ENCODE peak calls at places on chromosomes 7 and 10, in nine cellular contexts. E, L, Z, D, W, G, I, B and U are unnamed samples.

GRCh38 chr7:14891289-14891688 is 11.3 kb downstream of the DGKB start:
- DNase-seq in E (no peak), L (no peak), Z (no peak), D (no peak), W (no peak), G (no peak), I (no peak), B (peak), U (no peak)

GRCh38 chr7:128022631-128023532 is 8.4 kb downstream of the LRRC4 start:
- DNase-seq in E (no peak), L (no peak), Z (peak), D (peak), W (peak), G (no peak), I (no peak), B (no peak), U (no peak)

GRCh38 chr7:131222171-131222570 is 105.5 kb upstream of the MKLN1 start:
- DNase-seq in E (no peak), L (no peak), Z (no peak), D (no peak), W (no peak), G (no peak), I (no peak), B (no peak), U (peak)

GRCh38 chr10:11913184-11913641 is 90.1 kb downstream of the PROSER2 start:
- DNase-seq in E (no peak), L (no peak), Z (peak), D (no peak), W (no peak), G (no peak), I (peak), B (peak), U (no peak)

GRCh38 chr7:351681-352480 is 61.9 kb downstream of the FOXL3 start:
- DNase-seq in E (no peak), L (no peak), Z (no peak), D (no peak), W (no peak), G (no peak), I (no peak), B (no peak), U (no peak)

GRCh38 chr7:121366852-121367431 is 29.2 kb downstream of the FAM3C start:
- DNase-seq in E (peak), L (peak), Z (peak), D (peak), W (peak), G (no peak), I (peak), B (peak), U (peak)

GRCh38 chr10:21888959-21889358 is 114.6 kb downstream of the DNAJC1 start:
- DNase-seq in E (no peak), L (no peak), Z (no peak), D (no peak), W (no peak), G (no peak), I (no peak), B (no peak), U (peak)

GRCh38 chr7:151888079-151888673 is 11.3 kb upstream of the PRKAG2 start:
- DNase-seq in E (no peak), L (no peak), Z (no peak), D (no peak), W (no peak), G (no peak), I (peak), B (peak), U (no peak)

GRCh38 chr10:46254467-46254866 is 32.3 kb upstream of the ANTXRL start:
- DNase-seq in E (no peak), L (no peak), Z (no peak), D (no peak), W (no peak), G (no peak), I (no peak), B (no peak), U (no peak)

GRCh38 chr10:21298686-21299085 is 226.8 kb downstream of the SKIDA1 start:
- DNase-seq in E (no peak), L (no peak), Z (no peak), D (no peak), W (no peak), G (no peak), I (no peak), B (no peak), U (no peak)

GRCh38 chr7:142754681-142755575 is 5.7 kb downstream of the PRSS1 start:
- DNase-seq in E (no peak), L (no peak), Z (no peak), D (no peak), W (no peak), G (no peak), I (no peak), B (no peak), U (no peak)

GRCh38 chr7:79420464-79420863 is 33.0 kb downstream of the MAGI2 start:
- DNase-seq in E (peak), L (no peak), Z (peak), D (no peak), W (no peak), G (no peak), I (no peak), B (no peak), U (no peak)

GRCh38 chr7:55381187-55381586 is 16.1 kb downstream of the LANCL2 start:
- DNase-seq in E (no peak), L (no peak), Z (no peak), D (no peak), W (no peak), G (no peak), I (no peak), B (no peak), U (no peak)

GRCh38 chr7:125747966-125748365 is 818.3 kb upstream of the POT1 start:
- DNase-seq in E (no peak), L (no peak), Z (no peak), D (no peak), W (no peak), G (no peak), I (no peak), B (no peak), U (no peak)

GRCh38 chr10:89426230-89426868 is 12.0 kb downstream of the IFIT5 start:
- DNase-seq in E (peak), L (peak), Z (peak), D (peak), W (peak), G (no peak), I (peak), B (peak), U (peak)

GRCh38 chr7:151381333-151382078 is 28.3 kb downstream of the WDR86 start:
- DNase-seq in E (no peak), L (no peak), Z (no peak), D (no peak), W (peak), G (no peak), I (peak), B (peak), U (peak)

GRCh38 chr7:6402041-6402440 is 45.7 kb downstream of the DAGLB start:
- DNase-seq in E (no peak), L (no peak), Z (no peak), D (no peak), W (no peak), G (no peak), I (no peak), B (no peak), U (no peak)

GRCh38 chr7:73449422-73449821 is 15.8 kb downstream of the FZD9 start:
- DNase-seq in E (no peak), L (no peak), Z (no peak), D (no peak), W (no peak), G (no peak), I (no peak), B (no peak), U (no peak)

GRCh38 chr7:73822319-73823173 is 8.2 kb upstream of the CLDN4 start:
- DNase-seq in E (peak), L (peak), Z (peak), D (peak), W (peak), G (peak), I (no peak), B (peak), U (no peak)

GRCh38 chr10:118595598-118596425 is at the start of gene PRLHR:
- DNase-seq in E (peak), L (peak), Z (peak), D (no peak), W (peak), G (no peak), I (peak), B (peak), U (no peak)

GRCh38 chr7:149285581-149285975 is 23.6 kb downstream of the ZNF783 start:
- DNase-seq in E (no peak), L (peak), Z (peak), D (peak), W (peak), G (no peak), I (peak), B (peak), U (no peak)

GRCh38 chr7:99204078-99204477 is 3.8 kb downstream of the KPNA7 start:
- DNase-seq in E (no peak), L (no peak), Z (no peak), D (no peak), W (no peak), G (no peak), I (no peak), B (no peak), U (no peak)

GRCh38 chr7:691361-692045 is 35.0 kb upstream of the DNAAF5 start:
- DNase-seq in E (peak), L (no peak), Z (no peak), D (no peak), W (no peak), G (no peak), I (no peak), B (no peak), U (no peak)

GRCh38 chr7:128879939-128880746 is 17.5 kb downstream of the ATP6V1F start:
- DNase-seq in E (peak), L (peak), Z (peak), D (peak), W (peak), G (no peak), I (peak), B (peak), U (no peak)

GRCh38 chr7:105578496-105578895 is 2.8 kb downstream of the EFCAB10 start:
- DNase-seq in E (no peak), L (no peak), Z (peak), D (no peak), W (no peak), G (no peak), I (no peak), B (no peak), U (no peak)

GRCh38 chr7:801940-802364 is 30.3 kb upstream of the SUN1 start:
- DNase-seq in E (peak), L (no peak), Z (no peak), D (peak), W (peak), G (no peak), I (no peak), B (no peak), U (no peak)

GRCh38 chr7:141114141-141114664 is 40.3 kb downstream of the TMEM178B start:
- DNase-seq in E (no peak), L (no peak), Z (no peak), D (no peak), W (peak), G (no peak), I (no peak), B (no peak), U (no peak)

GRCh38 chr7:99455874-99456273 is 10.1 kb downstream of the ATP5MF start:
- DNase-seq in E (no peak), L (no peak), Z (no peak), D (no peak), W (peak), G (no peak), I (no peak), B (no peak), U (no peak)

GRCh38 chr10:35613597-35614226 is 8.6 kb downstream of the GJD4 start:
- DNase-seq in E (no peak), L (peak), Z (peak), D (no peak), W (no peak), G (no peak), I (peak), B (peak), U (no peak)

GRCh38 chr7:37006764-37007163 is 282.5 kb upstream of the AOAH start:
- DNase-seq in E (no peak), L (no peak), Z (no peak), D (no peak), W (no peak), G (no peak), I (no peak), B (no peak), U (no peak)

GRCh38 chr10:49690673-49691356 is 11.4 kb downstream of the C10orf53 start:
- DNase-seq in E (no peak), L (no peak), Z (peak), D (no peak), W (peak), G (no peak), I (peak), B (peak), U (no peak)

GRCh38 chr10:49698679-49699078 is 19.2 kb downstream of the C10orf53 start:
- DNase-seq in E (no peak), L (no peak), Z (no peak), D (no peak), W (no peak), G (no peak), I (no peak), B (no peak), U (no peak)

GRCh38 chr10:49691588-49691987 is 12.1 kb downstream of the C10orf53 start:
- DNase-seq in E (no peak), L (no peak), Z (no peak), D (no peak), W (no peak), G (no peak), I (no peak), B (no peak), U (no peak)

GRCh38 chr10:49696311-49696710 is 16.9 kb downstream of the C10orf53 start:
- DNase-seq in E (no peak), L (no peak), Z (no peak), D (no peak), W (no peak), G (no peak), I (no peak), B (no peak), U (no peak)

GRCh38 chr10:49694466-49694865 is 15.0 kb downstream of the C10orf53 start:
- DNase-seq in E (no peak), L (no peak), Z (no peak), D (no peak), W (no peak), G (no peak), I (no peak), B (no peak), U (no peak)
- TF ChIP-seq CTCF in E (no peak), L (no peak), Z (no peak), D (no peak), W (no peak), G (no peak), I (no peak), B (no peak), U (no peak)

GRCh38 chr10:80461208-80462183 is 7.4 kb downstream of the TSPAN14 start:
- DNase-seq in E (no peak), L (no peak), Z (no peak), D (no peak), W (no peak), G (no peak), I (no peak), B (no peak), U (no peak)
- H3K4me3 ChIP-seq in E (no peak), L (no peak), Z (no peak), D (peak), W (no peak), G (peak), I (peak), B (no peak), U (peak)

DNA sequence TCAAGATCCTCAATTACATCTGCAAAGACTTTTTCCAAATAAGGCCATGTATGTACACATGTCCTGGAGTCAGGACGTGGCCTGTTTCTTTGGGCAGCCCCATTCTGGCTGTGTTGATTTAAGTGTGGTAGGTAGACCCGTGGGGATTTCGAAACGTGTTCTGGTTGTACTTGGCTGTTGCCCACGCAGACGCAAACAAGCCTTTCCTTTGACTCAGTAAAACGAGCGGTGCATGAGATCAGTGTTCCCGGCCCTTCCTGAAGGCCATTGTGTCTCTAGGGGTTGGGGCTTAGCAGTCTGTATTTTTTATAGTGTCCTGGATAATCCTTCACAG is 64.8 kb upstream of the DNAJB6 start:
- DNase-seq in E (peak), L (no peak), Z (peak), D (no peak), W (no peak), G (no peak), I (no peak), B (no peak), U (no peak)
- H3K4me2 ChIP-seq in E (no peak), L (no peak), Z (no peak), D (no peak), W (no peak), G (no peak), I (no peak), B (no peak), U (no peak)

DNA sequence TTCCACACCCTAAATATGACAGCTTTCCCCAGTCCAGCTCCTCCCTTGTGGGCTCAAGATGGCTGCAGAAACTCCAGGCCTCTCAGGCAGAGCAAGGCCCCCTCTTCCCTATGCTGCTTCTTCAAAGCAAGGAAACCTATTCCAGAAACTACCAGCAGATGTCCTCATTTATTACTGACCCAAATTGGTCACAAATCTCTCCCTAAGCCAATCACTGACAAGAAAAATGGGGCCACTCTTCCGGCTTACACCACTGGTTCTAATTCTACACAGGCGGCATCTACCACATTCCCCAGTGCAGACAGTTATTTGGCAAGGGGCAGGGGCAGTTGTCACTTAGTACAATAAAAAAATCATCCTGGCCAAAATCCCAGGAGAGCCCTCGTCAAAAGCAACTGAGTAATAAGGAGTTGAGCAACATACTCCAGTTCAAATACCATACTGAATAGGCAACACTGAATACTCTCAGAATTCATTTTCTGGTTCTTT is 150.4 kb downstream of the SFMBT2 start:
- DNase-seq in E (peak), L (peak), Z (peak), D (peak), W (peak), G (peak), I (peak), B (peak), U (peak)
- TF ChIP-seq CTCF in E (peak), L (peak), Z (peak), D (peak), W (peak), G (peak), I (peak), B (peak), U (peak)